ENCODE peak calls at places on chromosomes 2 and 18, in six cellular contexts. Z is ovary, P is testis, B is IMR-90, T is uterus, I is body of pancreas. V is an unnamed sample.
A peak's percentile ranks its signal among the peaks of the same experiment; 100 is the strongest.

GRCh38 chr2:191593622-191594416 is 84.1 kb upstream of the NABP1 start:
- DNase-seq in Z (no peak), P (no peak), B (peak; percentile 38), T (no peak), I (no peak), V (no peak)

GRCh38 chr2:138274421-138275291 is 226.9 kb upstream of the SPOPL start:
- DNase-seq in Z (no peak), P (no peak), B (peak; percentile 34), T (no peak), I (no peak), V (no peak)

GRCh38 chr2:94982661-94983060 is 42.8 kb upstream of the MAL start:
- DNase-seq in Z (no peak), P (peak; percentile 8), B (peak; percentile 32), T (no peak), I (no peak), V (no peak)

GRCh38 chr18:5729983-5730699 is 165.2 kb downstream of the TMEM200C start:
- DNase-seq in Z (no peak), P (no peak), B (no peak), T (no peak), I (no peak), V (no peak)

GRCh38 chr2:104703669-104704068 is 150.2 kb upstream of the POU3F3 start:
- DNase-seq in Z (no peak), P (no peak), B (no peak), T (no peak), I (no peak), V (no peak)

GRCh38 chr2:19435815-19436214 is 77.4 kb upstream of the OSR1 start:
- DNase-seq in Z (no peak), P (no peak), B (no peak), T (no peak), I (no peak), V (no peak)

GRCh38 chr2:237471457-237472186 is 15.4 kb upstream of the MLPH start:
- DNase-seq in Z (no peak), P (peak; percentile 68), B (peak; percentile 68), T (no peak), I (peak; percentile 40), V (no peak)

GRCh38 chr2:144331652-144332355 is 188.1 kb downstream of the ZEB2 start:
- DNase-seq in Z (peak; percentile 73), P (peak; percentile 75), B (no peak), T (peak; percentile 54), I (no peak), V (peak; percentile 77)

GRCh38 chr2:47010176-47010575 is 94.6 kb upstream of the MCFD2 start:
- DNase-seq in Z (no peak), P (no peak), B (no peak), T (no peak), I (no peak), V (no peak)

GRCh38 chr2:181037922-181038321 is 57.5 kb downstream of the UBE2E3 start:
- DNase-seq in Z (no peak), P (no peak), B (peak; percentile 90), T (no peak), I (no peak), V (no peak)

GRCh38 chr2:157792345-157793052 is 83.6 kb downstream of the ACVR1 start:
- DNase-seq in Z (no peak), P (no peak), B (peak; percentile 92), T (no peak), I (no peak), V (no peak)

GRCh38 chr18:49029628-49030027 is 78.9 kb upstream of the SMAD7 start:
- DNase-seq in Z (no peak), P (no peak), B (no peak), T (no peak), I (no peak), V (no peak)

GRCh38 chr2:214593723-214594122 is 182.9 kb downstream of the VWC2L start:
- DNase-seq in Z (no peak), P (no peak), B (peak; percentile 93), T (no peak), I (peak; percentile 13), V (no peak)

GRCh38 chr2:8255448-8255800 is 426.4 kb upstream of the ID2 start:
- DNase-seq in Z (no peak), P (no peak), B (peak; percentile 13), T (no peak), I (no peak), V (no peak)

GRCh38 chr2:176121377-176122111 is 975 bp upstream of the HOXD9 start:
- DNase-seq in Z (no peak), P (no peak), B (no peak), T (peak; percentile 37), I (no peak), V (no peak)

GRCh38 chr2:201256001-201256544 is 4.3 kb upstream of the CASP8 start:
- DNase-seq in Z (no peak), P (no peak), B (peak; percentile 60), T (no peak), I (no peak), V (no peak)

GRCh38 chr2:14137643-14138042 is 494.9 kb upstream of the LRATD1 start:
- DNase-seq in Z (no peak), P (peak; percentile 50), B (no peak), T (no peak), I (no peak), V (no peak)

GRCh38 chr18:58572181-58572580 is 56.7 kb downstream of the ALPK2 start:
- DNase-seq in Z (no peak), P (no peak), B (peak; percentile 100), T (no peak), I (no peak), V (no peak)

GRCh38 chr2:171957061-171957460 is 34.8 kb downstream of the HAT1 start:
- DNase-seq in Z (no peak), P (no peak), B (no peak), T (no peak), I (no peak), V (no peak)

GRCh38 chr2:157032019-157032418 is 225.5 kb upstream of the GALNT5 start:
- DNase-seq in Z (no peak), P (no peak), B (peak; percentile 94), T (no peak), I (no peak), V (no peak)

GRCh38 chr2:48268671-48269070 is 261.3 kb upstream of the STON1 start:
- DNase-seq in Z (no peak), P (no peak), B (no peak), T (no peak), I (no peak), V (no peak)

GRCh38 chr2:147460140-147460539 is 384.7 kb upstream of the ACVR2A start:
- DNase-seq in Z (no peak), P (no peak), B (no peak), T (no peak), I (no peak), V (peak; percentile 17)

GRCh38 chr2:102488063-102488462 is 15.0 kb downstream of the SLC9A4 start:
- DNase-seq in Z (no peak), P (no peak), B (peak; percentile 51), T (no peak), I (no peak), V (no peak)

GRCh38 chr2:190094471-190094870 is 31.9 kb upstream of the MSTN start:
- DNase-seq in Z (no peak), P (no peak), B (no peak), T (no peak), I (no peak), V (no peak)

GRCh38 chr2:216648105-216648504 is 14.9 kb downstream of the IGFBP2 start:
- DNase-seq in Z (no peak), P (no peak), B (peak; percentile 68), T (no peak), I (no peak), V (no peak)

GRCh38 chr2:232871418-232871834 is 1.4 kb downstream of the SNORC start:
- DNase-seq in Z (peak; percentile 4), P (no peak), B (no peak), T (no peak), I (peak; percentile 12), V (no peak)

GRCh38 chr2:54899576-54900200 is 150.6 kb downstream of the RTN4 start:
- DNase-seq in Z (no peak), P (peak; percentile 39), B (peak; percentile 70), T (peak; percentile 18), I (peak; percentile 27), V (no peak)

GRCh38 chr2:154093856-154094255 is 222.1 kb downstream of the GALNT13 start:
- DNase-seq in Z (no peak), P (no peak), B (no peak), T (no peak), I (no peak), V (no peak)

GRCh38 chr18:12254137-12254819 is at the start of gene CIDEA:
- DNase-seq in Z (no peak), P (no peak), B (no peak), T (no peak), I (no peak), V (no peak)

GRCh38 chr2:202090530-202090929 is 17.5 kb downstream of the KIAA2012 start:
- DNase-seq in Z (no peak), P (no peak), B (no peak), T (no peak), I (no peak), V (peak; percentile 32)

GRCh38 chr2:46114981-46115380 is 182.2 kb upstream of the EPAS1 start:
- DNase-seq in Z (no peak), P (no peak), B (no peak), T (no peak), I (no peak), V (no peak)

GRCh38 chr2:129908721-129909373 is 70.6 kb upstream of the RAB6C start:
- DNase-seq in Z (no peak), P (no peak), B (no peak), T (no peak), I (no peak), V (no peak)
- TF ChIP-seq POLR2A in Z (no peak), P (no peak), B (no peak), T (no peak), I (no peak), V (no peak)

DNA sequence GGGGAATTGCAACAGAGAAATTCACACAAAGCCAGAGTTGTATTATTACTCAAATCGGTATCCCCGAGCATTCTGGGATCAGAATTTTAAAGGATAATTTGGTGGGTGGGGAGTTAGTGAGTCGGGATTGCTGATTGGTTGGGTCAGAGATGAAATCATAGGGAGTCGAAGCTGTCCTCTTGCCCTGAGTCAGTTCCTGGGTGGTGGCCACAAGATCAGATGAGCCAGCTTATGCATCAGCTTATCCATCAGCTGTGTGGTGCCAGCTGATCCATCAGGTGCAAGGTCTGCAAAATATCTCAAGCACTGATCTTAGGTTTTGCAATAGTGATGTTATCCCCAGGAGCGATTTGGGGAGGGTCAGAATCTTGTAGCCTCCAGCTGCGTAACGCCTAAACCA is 34.3 kb upstream of the ITM2C start:
- DNase-seq in Z (no peak), P (no peak), B (no peak), T (no peak), I (no peak), V (no peak)
- H3K4me3 ChIP-seq in Z (no peak overlapping the region), P (no peak overlapping the region), B (no peak overlapping the region), T (no peak overlapping the region), I (no peak overlapping the region), V (no peak overlapping the region)

GRCh38 chr2:10136187-10136934 is 13.8 kb downstream of the RRM2 start:
- DNase-seq in Z (no peak), P (no peak), B (no peak), T (no peak), I (no peak), V (no peak)
- TF ChIP-seq POLR2A in Z (no peak), P (no peak), B (no peak), T (no peak), I (no peak), V (no peak)

DNA sequence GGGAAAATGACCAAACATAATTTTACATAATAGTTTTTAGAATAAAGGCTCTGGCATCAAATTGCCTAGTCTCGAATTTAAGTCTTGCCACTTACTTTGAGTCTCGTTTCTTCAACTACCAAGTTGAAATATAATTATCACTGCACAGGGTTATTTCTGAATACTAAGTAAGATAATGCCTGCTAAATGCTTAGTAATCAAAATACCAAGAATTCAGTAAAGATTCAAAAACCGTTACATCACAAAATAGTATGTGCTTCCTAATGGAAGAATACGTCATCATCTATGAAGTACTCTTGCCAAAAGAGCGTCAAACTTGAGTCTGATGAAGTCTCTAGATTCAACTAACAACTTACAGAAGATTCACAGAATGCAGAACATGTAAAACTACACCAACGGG is 40.5 kb downstream of the ATL2 start:
- DNase-seq in Z (no peak), P (no peak), B (no peak), T (no peak), I (no peak), V (no peak)
- H3K4me3 ChIP-seq in Z (no peak overlapping the region), P (no peak overlapping the region), B (no peak overlapping the region), T (no peak overlapping the region), I (no peak overlapping the region), V (no peak overlapping the region)

V was measured in heart left ventricle.